ENCODE peak calls at places on chromosome 11, in eight cellular contexts. One of them, this sample, is unnamed.

GRCh38 chr11:2301631-2302272 is at the start of the genes C11orf21 and TSPAN32:
- DNase-seq in ovary: no peak
- DNase-seq in lung: peak
- DNase-seq in effector CD4-positive, alpha-beta T cell: peak
- DNase-seq in GM12891: no peak
- DNase-seq in stimulated activated CD4-positive, alpha-beta T cell treated with anti-CD3 and anti-CD28 coated beads, Interleukin-1b, Interleukin-23, amount 100 ng/mL, for 48 hours: peak
- DNase-seq in activated CD4-positive, alpha-beta T cell treated with anti-CD3 and anti-CD28 coated beads, Interleukin-2, amount 10 ng/mL, durations not matched to agents 7 days and 5 days: peak
- DNase-seq in IMR-90: peak
- DNase-seq in this sample: peak

GRCh38 chr11:66543263-66544107 is 2.4 kb downstream of the ZDHHC24 start:
- DNase-seq in lung: no peak
- DNase-seq in ovary: peak
- DNase-seq in stimulated activated CD4-positive, alpha-beta T cell treated with anti-CD3 and anti-CD28 coated beads, Interleukin-1b, Interleukin-23, amount 100 ng/mL, for 48 hours: peak
- DNase-seq in IMR-90: peak
- DNase-seq in activated CD4-positive, alpha-beta T cell treated with anti-CD3 and anti-CD28 coated beads, Interleukin-2, amount 10 ng/mL, durations not matched to agents 7 days and 5 days: peak
- DNase-seq in GM12891: peak
- DNase-seq in effector CD4-positive, alpha-beta T cell: peak
- DNase-seq in this sample: peak

GRCh38 chr11:16043617-16044016 is 312.7 kb downstream of the SOX6 start:
- DNase-seq in stimulated activated CD4-positive, alpha-beta T cell treated with anti-CD3 and anti-CD28 coated beads, Interleukin-1b, Interleukin-23, amount 100 ng/mL, for 48 hours: no peak
- DNase-seq in activated CD4-positive, alpha-beta T cell treated with anti-CD3 and anti-CD28 coated beads, Interleukin-2, amount 10 ng/mL, durations not matched to agents 7 days and 5 days: no peak
- DNase-seq in ovary: no peak
- DNase-seq in effector CD4-positive, alpha-beta T cell: no peak
- DNase-seq in GM12891: no peak
- DNase-seq in lung: no peak
- DNase-seq in IMR-90: no peak
- DNase-seq in this sample: no peak

GRCh38 chr11:7512525-7513209 is 1.1 kb upstream of the PPFIBP2 start:
- DNase-seq in activated CD4-positive, alpha-beta T cell treated with anti-CD3 and anti-CD28 coated beads, Interleukin-2, amount 10 ng/mL, durations not matched to agents 7 days and 5 days: peak
- DNase-seq in effector CD4-positive, alpha-beta T cell: no peak
- DNase-seq in ovary: peak
- DNase-seq in stimulated activated CD4-positive, alpha-beta T cell treated with anti-CD3 and anti-CD28 coated beads, Interleukin-1b, Interleukin-23, amount 100 ng/mL, for 48 hours: peak
- DNase-seq in lung: peak
- DNase-seq in IMR-90: no peak
- DNase-seq in GM12891: peak
- DNase-seq in this sample: peak

GRCh38 chr11:14125529-14125928 is 163.0 kb downstream of the SPON1 start:
- DNase-seq in IMR-90: no peak
- DNase-seq in GM12891: no peak
- DNase-seq in effector CD4-positive, alpha-beta T cell: no peak
- DNase-seq in stimulated activated CD4-positive, alpha-beta T cell treated with anti-CD3 and anti-CD28 coated beads, Interleukin-1b, Interleukin-23, amount 100 ng/mL, for 48 hours: no peak
- DNase-seq in ovary: no peak
- DNase-seq in lung: no peak
- DNase-seq in activated CD4-positive, alpha-beta T cell treated with anti-CD3 and anti-CD28 coated beads, Interleukin-2, amount 10 ng/mL, durations not matched to agents 7 days and 5 days: no peak
- DNase-seq in this sample: no peak

GRCh38 chr11:94974178-94974577 is 669 bp downstream of the KDM4D start:
- DNase-seq in lung: no peak
- DNase-seq in IMR-90: no peak
- DNase-seq in effector CD4-positive, alpha-beta T cell: no peak
- DNase-seq in GM12891: no peak
- DNase-seq in stimulated activated CD4-positive, alpha-beta T cell treated with anti-CD3 and anti-CD28 coated beads, Interleukin-1b, Interleukin-23, amount 100 ng/mL, for 48 hours: no peak
- DNase-seq in ovary: no peak
- DNase-seq in activated CD4-positive, alpha-beta T cell treated with anti-CD3 and anti-CD28 coated beads, Interleukin-2, amount 10 ng/mL, durations not matched to agents 7 days and 5 days: no peak
- DNase-seq in this sample: no peak

GRCh38 chr11:125141686-125142535 is 22.6 kb upstream of the PKNOX2 start:
- DNase-seq in ovary: peak
- DNase-seq in effector CD4-positive, alpha-beta T cell: peak
- DNase-seq in lung: peak
- DNase-seq in IMR-90: peak
- DNase-seq in GM12891: peak
- DNase-seq in stimulated activated CD4-positive, alpha-beta T cell treated with anti-CD3 and anti-CD28 coated beads, Interleukin-1b, Interleukin-23, amount 100 ng/mL, for 48 hours: peak
- DNase-seq in activated CD4-positive, alpha-beta T cell treated with anti-CD3 and anti-CD28 coated beads, Interleukin-2, amount 10 ng/mL, durations not matched to agents 7 days and 5 days: peak
- DNase-seq in this sample: peak

GRCh38 chr11:24324211-24324610 is 172.6 kb upstream of the LUZP2 start:
- DNase-seq in effector CD4-positive, alpha-beta T cell: no peak
- DNase-seq in stimulated activated CD4-positive, alpha-beta T cell treated with anti-CD3 and anti-CD28 coated beads, Interleukin-1b, Interleukin-23, amount 100 ng/mL, for 48 hours: no peak
- DNase-seq in ovary: no peak
- DNase-seq in GM12891: no peak
- DNase-seq in lung: no peak
- DNase-seq in IMR-90: peak
- DNase-seq in activated CD4-positive, alpha-beta T cell treated with anti-CD3 and anti-CD28 coated beads, Interleukin-2, amount 10 ng/mL, durations not matched to agents 7 days and 5 days: no peak
- DNase-seq in this sample: no peak

GRCh38 chr11:40338739-40339138 is 1120.7 kb downstream of the LRRC4C start:
- DNase-seq in lung: no peak
- DNase-seq in ovary: no peak
- DNase-seq in GM12891: no peak
- DNase-seq in stimulated activated CD4-positive, alpha-beta T cell treated with anti-CD3 and anti-CD28 coated beads, Interleukin-1b, Interleukin-23, amount 100 ng/mL, for 48 hours: no peak
- DNase-seq in IMR-90: peak
- DNase-seq in effector CD4-positive, alpha-beta T cell: no peak
- DNase-seq in activated CD4-positive, alpha-beta T cell treated with anti-CD3 and anti-CD28 coated beads, Interleukin-2, amount 10 ng/mL, durations not matched to agents 7 days and 5 days: no peak
- DNase-seq in this sample: no peak

GRCh38 chr11:17314232-17314547 is 37.4 kb upstream of the NCR3LG1 start:
- DNase-seq in IMR-90: peak
- DNase-seq in activated CD4-positive, alpha-beta T cell treated with anti-CD3 and anti-CD28 coated beads, Interleukin-2, amount 10 ng/mL, durations not matched to agents 7 days and 5 days: no peak
- DNase-seq in stimulated activated CD4-positive, alpha-beta T cell treated with anti-CD3 and anti-CD28 coated beads, Interleukin-1b, Interleukin-23, amount 100 ng/mL, for 48 hours: no peak
- DNase-seq in GM12891: no peak
- DNase-seq in lung: no peak
- DNase-seq in ovary: no peak
- DNase-seq in effector CD4-positive, alpha-beta T cell: no peak
- DNase-seq in this sample: no peak

GRCh38 chr11:1943977-1944376 is 3.2 kb upstream of the MRPL23 start:
- DNase-seq in stimulated activated CD4-positive, alpha-beta T cell treated with anti-CD3 and anti-CD28 coated beads, Interleukin-1b, Interleukin-23, amount 100 ng/mL, for 48 hours: no peak
- DNase-seq in effector CD4-positive, alpha-beta T cell: no peak
- DNase-seq in GM12891: no peak
- DNase-seq in IMR-90: peak
- DNase-seq in ovary: peak
- DNase-seq in lung: peak
- DNase-seq in activated CD4-positive, alpha-beta T cell treated with anti-CD3 and anti-CD28 coated beads, Interleukin-2, amount 10 ng/mL, durations not matched to agents 7 days and 5 days: peak
- DNase-seq in this sample: peak

GRCh38 chr11:44096360-44097188 is 1.1 kb downstream of the EXT2 start:
- DNase-seq in lung: no peak
- DNase-seq in stimulated activated CD4-positive, alpha-beta T cell treated with anti-CD3 and anti-CD28 coated beads, Interleukin-1b, Interleukin-23, amount 100 ng/mL, for 48 hours: no peak
- DNase-seq in GM12891: no peak
- DNase-seq in IMR-90: peak
- DNase-seq in ovary: no peak
- DNase-seq in effector CD4-positive, alpha-beta T cell: no peak
- DNase-seq in activated CD4-positive, alpha-beta T cell treated with anti-CD3 and anti-CD28 coated beads, Interleukin-2, amount 10 ng/mL, durations not matched to agents 7 days and 5 days: no peak
- DNase-seq in this sample: peak

GRCh38 chr11:2533642-2534115 is 88.9 kb downstream of the KCNQ1 start:
- DNase-seq in lung: peak
- DNase-seq in GM12891: peak
- DNase-seq in effector CD4-positive, alpha-beta T cell: no peak
- DNase-seq in IMR-90: peak
- DNase-seq in ovary: peak
- DNase-seq in activated CD4-positive, alpha-beta T cell treated with anti-CD3 and anti-CD28 coated beads, Interleukin-2, amount 10 ng/mL, durations not matched to agents 7 days and 5 days: peak
- DNase-seq in stimulated activated CD4-positive, alpha-beta T cell treated with anti-CD3 and anti-CD28 coated beads, Interleukin-1b, Interleukin-23, amount 100 ng/mL, for 48 hours: no peak
- DNase-seq in this sample: peak

GRCh38 chr11:15707971-15708370 is 593.2 kb downstream of the INSC start:
- DNase-seq in effector CD4-positive, alpha-beta T cell: no peak
- DNase-seq in stimulated activated CD4-positive, alpha-beta T cell treated with anti-CD3 and anti-CD28 coated beads, Interleukin-1b, Interleukin-23, amount 100 ng/mL, for 48 hours: no peak
- DNase-seq in ovary: peak
- DNase-seq in IMR-90: peak
- DNase-seq in GM12891: no peak
- DNase-seq in lung: no peak
- DNase-seq in activated CD4-positive, alpha-beta T cell treated with anti-CD3 and anti-CD28 coated beads, Interleukin-2, amount 10 ng/mL, durations not matched to agents 7 days and 5 days: no peak
- DNase-seq in this sample: no peak

GRCh38 chr11:44889266-44889665 is 61.4 kb downstream of the TP53I11 start:
- DNase-seq in effector CD4-positive, alpha-beta T cell: no peak
- DNase-seq in activated CD4-positive, alpha-beta T cell treated with anti-CD3 and anti-CD28 coated beads, Interleukin-2, amount 10 ng/mL, durations not matched to agents 7 days and 5 days: no peak
- DNase-seq in IMR-90: peak
- DNase-seq in stimulated activated CD4-positive, alpha-beta T cell treated with anti-CD3 and anti-CD28 coated beads, Interleukin-1b, Interleukin-23, amount 100 ng/mL, for 48 hours: no peak
- DNase-seq in ovary: no peak
- DNase-seq in GM12891: no peak
- DNase-seq in lung: no peak
- DNase-seq in this sample: no peak